ENCODE peak calls at places on chromosomes 4 and X, in ten cellular contexts. N is endodermal cell; P is kidney glomerular epithelial cell; O is amygdala; Y is stimulated activated CD4-positive, alpha-beta T cell treated with anti-CD3 and anti-CD28 coated beads, Interleukin-4, amount 100 ng/mL, for 1 hour; J is left colon; Q is A673; A is DMS153; D is activated T-helper 1 cell treated with anti-CD3 and anti-CD28 coated beads, Interleukin-2, amount 50 U/mL, for 16 hours; R is activated CD4-positive, alpha-beta T cell treated with anti-CD3 and anti-CD28 coated beads for 48 hours. E is an unnamed sample.

GRCh38 chrX:95318882-95319281 is 1365.8 kb upstream of the DIAPH2 start:
- DNase-seq in N (peak), P (no peak), O (no peak), Y (no peak), J (no peak), Q (peak), A (no peak), D (no peak), R (no peak), E (no peak)

GRCh38 chrX:67347145-67347544 is 196.7 kb upstream of the AR start:
- DNase-seq in N (no peak), P (no peak), O (no peak), Y (no peak), J (no peak), Q (no peak), A (no peak), D (no peak), R (no peak), E (no peak)

GRCh38 chr4:89136525-89136924 is 25.2 kb downstream of the TIGD2 start:
- DNase-seq in N (no peak), P (no peak), O (no peak), Y (no peak), J (no peak), Q (no peak), A (no peak), D (no peak), R (no peak), E (no peak)

GRCh38 chr4:956531-957230 is 16.7 kb downstream of the DGKQ start:
- DNase-seq in N (peak), P (no peak), O (no peak), Y (no peak), J (no peak), Q (no peak), A (no peak), D (no peak), R (no peak), E (no peak)

GRCh38 chr4:183544109-183544508 is 39.3 kb downstream of the ING2 start:
- DNase-seq in N (no peak), P (no peak), O (no peak), Y (peak), J (no peak), Q (no peak), A (no peak), D (no peak), R (peak), E (no peak)

GRCh38 chrX:13387656-13388421 is 68.0 kb upstream of the ATXN3L start:
- DNase-seq in N (no peak), P (no peak), O (no peak), Y (no peak), J (no peak), Q (no peak), A (no peak), D (no peak), R (peak), E (no peak)

GRCh38 chr4:41590591-41590990 is 52.6 kb downstream of the LIMCH1 start:
- DNase-seq in N (no peak), P (peak), O (no peak), Y (no peak), J (no peak), Q (peak), A (peak), D (no peak), R (no peak), E (no peak)

GRCh38 chrX:37370499-37371141 is 21.5 kb downstream of the PRRG1 start:
- DNase-seq in N (no peak), P (no peak), O (no peak), Y (no peak), J (no peak), Q (no peak), A (no peak), D (no peak), R (no peak), E (no peak)

GRCh38 chrX:130615941-130616340 is 214.2 kb downstream of the RBMX2 start:
- DNase-seq in N (no peak), P (no peak), O (no peak), Y (no peak), J (no peak), Q (no peak), A (no peak), D (no peak), R (no peak), E (no peak)

GRCh38 chrX:13165747-13166146 is 121.3 kb upstream of the FAM9C start:
- DNase-seq in N (no peak), P (no peak), O (no peak), Y (no peak), J (no peak), Q (no peak), A (peak), D (no peak), R (no peak), E (no peak)

GRCh38 chr4:99117876-99118693 is 26.0 kb downstream of the ADH4 start:
- DNase-seq in N (no peak), P (peak), O (no peak), Y (no peak), J (no peak), Q (peak), A (no peak), D (no peak), R (no peak), E (no peak)

GRCh38 chr4:10013722-10014121 is 7.6 kb downstream of the SLC2A9 start:
- DNase-seq in N (peak), P (peak), O (no peak), Y (peak), J (peak), Q (peak), A (no peak), D (no peak), R (peak), E (no peak)

GRCh38 chr4:184856277-184856609 is 30.5 kb upstream of the ACSL1 start:
- DNase-seq in N (no peak), P (no peak), O (no peak), Y (no peak), J (no peak), Q (no peak), A (no peak), D (no peak), R (no peak), E (no peak)

GRCh38 chrX:102917801-102918200 is 19.3 kb upstream of the RAB40AL start:
- DNase-seq in N (no peak), P (no peak), O (no peak), Y (no peak), J (no peak), Q (no peak), A (no peak), D (no peak), R (no peak), E (no peak)

GRCh38 chr4:53321151-53321987 is 44.5 kb downstream of the SCFD2 start:
- DNase-seq in N (no peak), P (peak), O (no peak), Y (no peak), J (no peak), Q (peak), A (no peak), D (no peak), R (no peak), E (no peak)

GRCh38 chrX:77595848-77596247 is 148.7 kb downstream of the FGF16 start:
- DNase-seq in N (no peak), P (no peak), O (no peak), Y (no peak), J (no peak), Q (no peak), A (no peak), D (no peak), R (no peak), E (no peak)

GRCh38 chrX:19912-20571 is 261.1 kb upstream of the PLCXD1 start:
- DNase-seq in N (peak), P (no peak), O (no peak), Y (no peak), J (no peak), Q (peak), A (no peak), D (no peak), R (no peak), E (no peak)

GRCh38 chr4:90095000-90095399 is 32.2 kb upstream of the CCSER1 start:
- DNase-seq in N (no peak), P (no peak), O (no peak), Y (no peak), J (no peak), Q (no peak), A (no peak), D (no peak), R (no peak), E (no peak)

GRCh38 chr4:6069845-6070709 is 51.8 kb upstream of the C4orf50 start:
- DNase-seq in N (no peak), P (no peak), O (no peak), Y (no peak), J (no peak), Q (no peak), A (no peak), D (no peak), R (no peak), E (no peak)

GRCh38 chrX:109966246-109966645 is 36.7 kb upstream of the TMEM164 start:
- DNase-seq in N (no peak), P (no peak), O (no peak), Y (no peak), J (no peak), Q (no peak), A (no peak), D (no peak), R (no peak), E (no peak)

GRCh38 chr4:5713861-5714260 is 2.9 kb downstream of the EVC start:
- DNase-seq in N (no peak), P (no peak), O (no peak), Y (no peak), J (no peak), Q (no peak), A (no peak), D (no peak), R (no peak), E (peak)

GRCh38 chrX:125709532-125709931 is 389.9 kb downstream of the TEX13C start:
- DNase-seq in N (no peak), P (no peak), O (no peak), Y (no peak), J (no peak), Q (no peak), A (no peak), D (no peak), R (no peak), E (no peak)

GRCh38 chr4:94939791-94940530 is 182.2 kb downstream of the BMPR1B start:
- DNase-seq in N (no peak), P (no peak), O (no peak), Y (no peak), J (no peak), Q (no peak), A (no peak), D (no peak), R (no peak), E (no peak)

GRCh38 chr4:121950680-121951569 is 935 bp downstream of the TRPC3 start:
- DNase-seq in N (peak), P (no peak), O (no peak), Y (peak), J (peak), Q (peak), A (no peak), D (no peak), R (peak), E (no peak)

GRCh38 chr4:3186609-3187008 is 62.4 kb upstream of the MSANTD1 start:
- DNase-seq in N (peak), P (no peak), O (no peak), Y (no peak), J (no peak), Q (no peak), A (no peak), D (no peak), R (no peak), E (no peak)

GRCh38 chr4:55311792-55312490 is 34.1 kb upstream of the SRD5A3 start:
- DNase-seq in N (no peak), P (no peak), O (no peak), Y (no peak), J (no peak), Q (no peak), A (no peak), D (no peak), R (no peak), E (no peak)

GRCh38 chr4:77310931-77311330 is 153.9 kb downstream of the CCNG2 start:
- DNase-seq in N (no peak), P (peak), O (no peak), Y (no peak), J (no peak), Q (no peak), A (no peak), D (no peak), R (no peak), E (no peak)

GRCh38 chr4:148530114-148530513 is 87.9 kb upstream of the NR3C2 start:
- DNase-seq in N (no peak), P (peak), O (no peak), Y (no peak), J (no peak), Q (no peak), A (no peak), D (no peak), R (no peak), E (no peak)

GRCh38 chr4:31020363-31020762 is 300.2 kb downstream of the PCDH7 start:
- DNase-seq in N (no peak), P (no peak), O (no peak), Y (no peak), J (no peak), Q (peak), A (no peak), D (no peak), R (no peak), E (no peak)

GRCh38 chr4:94452476-94453300 is 946 bp downstream of the PDLIM5 start:
- DNase-seq in N (peak), P (peak), O (peak), Y (peak), J (peak), Q (peak), A (no peak), D (no peak), R (peak), E (peak)

GRCh38 chrX:45845142-45845541 is 644.5 kb upstream of the DIPK2B start:
- DNase-seq in N (no peak), P (no peak), O (no peak), Y (no peak), J (no peak), Q (no peak), A (no peak), D (no peak), R (no peak), E (no peak)

GRCh38 chrX:51891821-51892551 is 1.4 kb upstream of the MAGED1 start:
- DNase-seq in N (peak), P (no peak), O (no peak), Y (no peak), J (no peak), Q (peak), A (no peak), D (no peak), R (no peak), E (no peak)

GRCh38 chr4:113623274-113623894 is 138.2 kb downstream of the CAMK2D start:
- DNase-seq in N (no peak), P (no peak), O (no peak), Y (no peak), J (no peak), Q (no peak), A (no peak), D (no peak), R (no peak), E (no peak)

GRCh38 chrX:40543661-40544328 is 37.0 kb upstream of the ATP6AP2 start:
- DNase-seq in N (no peak), P (peak), O (no peak), Y (no peak), J (no peak), Q (peak), A (peak), D (no peak), R (no peak), E (peak)

GRCh38 chr4:57078685-57079521 is 31.3 kb downstream of the IGFBP7 start:
- DNase-seq in N (peak), P (peak), O (no peak), Y (no peak), J (no peak), Q (no peak), A (peak), D (no peak), R (no peak), E (no peak)

GRCh38 chr4:55169352-55169959 is 44.1 kb upstream of the KDR start:
- DNase-seq in N (peak), P (no peak), O (no peak), Y (no peak), J (no peak), Q (peak), A (peak), D (no peak), R (no peak), E (no peak)

GRCh38 chr4:796206-796605 is 29.7 kb downstream of the CPLX1 start:
- DNase-seq in N (peak), P (no peak), O (no peak), Y (no peak), J (no peak), Q (no peak), A (no peak), D (no peak), R (no peak), E (no peak)

GRCh38 chr4:94577136-94577535 is 125.4 kb downstream of the PDLIM5 start:
- DNase-seq in N (peak), P (peak), O (no peak), Y (no peak), J (no peak), Q (peak), A (peak), D (no peak), R (no peak), E (no peak)

GRCh38 chr4:182143086-182143821 is 99.9 kb upstream of the TENM3 start:
- DNase-seq in N (peak), P (peak), O (no peak), Y (no peak), J (peak), Q (no peak), A (no peak), D (no peak), R (peak), E (no peak)

E was measured in mesenteric fat pad.